ENCODE peak calls at places on chromosomes 7 and 10, in ten cellular contexts. Q, W, Z, T, K, L, N, I, G and F are unnamed samples.

GRCh38 chr10:35554036-35554435 is 51.1 kb upstream of the GJD4 start:
- DNase-seq in Q (no peak), W (no peak), Z (no peak), T (no peak), K (no peak), L (no peak), N (no peak), I (no peak), G (no peak), F (no peak)

GRCh38 chr10:48533951-48534720 is 70.7 kb downstream of the ARHGAP22 start:
- DNase-seq in Q (no peak), W (no peak), Z (no peak), T (no peak), K (no peak), L (no peak), N (peak), I (no peak), G (no peak), F (no peak)

GRCh38 chr7:117072620-117073118 is 119.4 kb downstream of the ST7 start:
- DNase-seq in Q (no peak), W (peak), Z (peak), T (peak), K (no peak), L (no peak), N (peak), I (no peak), G (no peak), F (no peak)

GRCh38 chr7:91541641-91542040 is 277.4 kb downstream of the FZD1 start:
- DNase-seq in Q (no peak), W (no peak), Z (no peak), T (peak), K (no peak), L (no peak), N (no peak), I (no peak), G (no peak), F (no peak)

GRCh38 chr7:134739362-134739761 is 40.1 kb upstream of the CALD1 start:
- DNase-seq in Q (no peak), W (no peak), Z (no peak), T (no peak), K (no peak), L (no peak), N (no peak), I (no peak), G (no peak), F (no peak)

GRCh38 chr7:1554332-1555045 is 1.5 kb downstream of the TMEM184A start:
- DNase-seq in Q (no peak), W (no peak), Z (peak), T (no peak), K (no peak), L (no peak), N (no peak), I (no peak), G (no peak), F (no peak)

GRCh38 chr7:31648288-31648687 is 38.7 kb upstream of the PPP1R17 start:
- DNase-seq in Q (no peak), W (no peak), Z (no peak), T (peak), K (peak), L (no peak), N (no peak), I (no peak), G (no peak), F (no peak)

GRCh38 chr10:97445722-97446639 is at the start of the genes EXOSC1 and ZDHHC16:
- DNase-seq in Q (peak), W (peak), Z (peak), T (peak), K (peak), L (peak), N (peak), I (peak), G (peak), F (no peak)

GRCh38 chr10:95741807-95742528 is 14.0 kb upstream of the ENTPD1 start:
- DNase-seq in Q (no peak), W (no peak), Z (peak), T (no peak), K (no peak), L (no peak), N (no peak), I (no peak), G (peak), F (no peak)

GRCh38 chr10:59176241-59177030 is at the start of gene PHYHIPL:
- DNase-seq in Q (no peak), W (no peak), Z (peak), T (no peak), K (peak), L (no peak), N (peak), I (no peak), G (no peak), F (peak)

GRCh38 chr7:111098011-111098925 is 7.3 kb downstream of the LRRN3 start:
- DNase-seq in Q (peak), W (peak), Z (no peak), T (no peak), K (peak), L (no peak), N (no peak), I (no peak), G (peak), F (no peak)